ENCODE peak calls at places on chromosomes 6 and 20, in seven cellular contexts. B, C, G, V, D, T and I are unnamed samples. For H3K36me3, the result is how much of the 10 kb centered on the place peaks cover.

GRCh38 chr6:170050591-170051041 is 240.3 kb downstream of the DLL1 start:
- DNase-seq in V (peak), T (no peak), C (no peak), B (no peak), D (peak), G (no peak), I (no peak)

GRCh38 chr6:139944976-139945375 is 570.5 kb upstream of the CITED2 start:
- DNase-seq in G (no peak), V (no peak), T (no peak), D (no peak), B (no peak), C (no peak), I (no peak)

GRCh38 chr6:157289764-157290163 is 33.6 kb downstream of the TMEM242 start:
- DNase-seq in T (no peak), D (peak), V (no peak), C (no peak), B (no peak), G (no peak), I (no peak)

GRCh38 chr6:16548121-16548520 is 213.1 kb downstream of the ATXN1 start:
- DNase-seq in T (no peak), G (no peak), D (no peak), B (peak), V (no peak), C (no peak), I (no peak)

GRCh38 chr6:10662207-10662606 is 32.2 kb downstream of the C6orf52 start:
- DNase-seq in V (no peak), C (no peak), B (no peak), T (no peak), D (no peak), G (no peak), I (no peak)

GRCh38 chr6:99589290-99589672 is 17.4 kb upstream of the PRDM13 start:
- DNase-seq in D (peak), C (no peak), T (no peak), V (no peak), B (no peak), G (no peak), I (no peak)

GRCh38 chr6:149425754-149426153 is 25.7 kb downstream of the SUMO4 start:
- DNase-seq in C (no peak), B (no peak), G (no peak), T (no peak), V (no peak), D (no peak), I (no peak)

GRCh38 chr6:166642646-166643045 is 15.6 kb upstream of the RPS6KA2 start:
- DNase-seq in T (no peak), B (no peak), D (no peak), C (no peak), G (no peak), V (no peak), I (no peak)

GRCh38 chr6:317452-318144 is 25.3 kb downstream of the DUSP22 start:
- DNase-seq in T (no peak), V (no peak), D (peak), B (no peak), C (no peak), G (no peak), I (no peak)

GRCh38 chr20:9035129-9035528 is 33.8 kb upstream of the PLCB4 start:
- DNase-seq in G (no peak), B (peak), T (no peak), C (no peak), D (no peak), V (no peak), I (no peak)

GRCh38 chr6:107822154-107823046 is 1.7 kb downstream of the SCML4 start:
- DNase-seq in G (peak), B (no peak), T (no peak), V (no peak), D (no peak), C (no peak), I (no peak)

GRCh38 chr6:125544819-125545218 is 204.6 kb upstream of the HEY2 start:
- DNase-seq in T (no peak), D (no peak), B (no peak), V (no peak), C (no peak), G (no peak), I (no peak)

GRCh38 chr6:40788661-40789111 is 201.5 kb upstream of the LRFN2 start:
- DNase-seq in T (no peak), V (no peak), C (no peak), B (no peak), D (no peak), G (no peak), I (no peak)

GRCh38 chr6:82863771-82864170 is 201.9 kb downstream of the UBE3D start:
- DNase-seq in D (no peak), T (no peak), B (no peak), C (no peak), V (no peak), G (no peak), I (no peak)

GRCh38 chr6:2766767-2767314 is 1.6 kb downstream of the WRNIP1 start:
- DNase-seq in V (no peak), T (no peak), C (no peak), B (peak), G (no peak), D (no peak), I (no peak)

GRCh38 chr6:51908243-51908642 is 179.2 kb downstream of the PKHD1 start:
- DNase-seq in B (no peak), G (no peak), C (no peak), D (no peak), T (no peak), V (no peak), I (no peak)

GRCh38 chr20:38825901-38826625 is 20.6 kb downstream of the PPP1R16B start:
- DNase-seq in B (peak), D (no peak), T (no peak), C (no peak), V (no peak), G (peak), I (no peak)

GRCh38 chr20:49534314-49534713 is 33.6 kb downstream of the PTGIS start:
- DNase-seq in G (peak), C (peak), B (peak), V (peak), T (no peak), D (no peak), I (peak)

GRCh38 chr6:16239798-16240123 is 1.4 kb downstream of the GMPR start:
- DNase-seq in G (no peak), D (no peak), V (no peak), T (no peak), C (no peak), B (peak), I (no peak)

GRCh38 chr20:16434087-16434664 is 139.1 kb downstream of the KIF16B start:
- DNase-seq in T (peak), G (peak), C (peak), B (peak), D (no peak), V (peak), I (peak)

GRCh38 chr20:45783656-45784294 is 7.9 kb downstream of the WFDC3 start:
- DNase-seq in B (no peak), T (peak), G (peak), D (no peak), C (no peak), V (peak), I (no peak)

GRCh38 chr20:16415079-16415478 is 158.2 kb downstream of the KIF16B start:
- DNase-seq in D (no peak), T (no peak), V (no peak), G (no peak), B (peak), C (no peak), I (no peak)

GRCh38 chr6:159204605-159205004 is 35.4 kb downstream of the FNDC1 start:
- DNase-seq in G (no peak), V (no peak), T (no peak), B (no peak), D (no peak), C (no peak), I (no peak)

GRCh38 chr6:87669051-87669450 is 33.0 kb downstream of the AKIRIN2 start:
- DNase-seq in B (no peak), G (no peak), V (no peak), T (no peak), D (no peak), C (no peak), I (no peak)

GRCh38 chr20:32289661-32290431 is 12.4 kb downstream of the KIF3B start:
- DNase-seq in T (no peak), G (peak), V (peak), D (no peak), B (no peak), C (no peak), I (no peak)

GRCh38 chr6:162442675-162443074 is 284.9 kb downstream of the PRKN start:
- DNase-seq in C (no peak), V (no peak), G (no peak), B (no peak), T (no peak), D (no peak), I (no peak)

GRCh38 chr6:157541618-157542404 is 160.8 kb downstream of the ZDHHC14 start:
- DNase-seq in T (no peak), C (no peak), V (no peak), B (peak), G (no peak), D (no peak), I (no peak)

GRCh38 chr6:26329763-26330511 is 35.1 kb upstream of the BTN3A2 start:
- DNase-seq in D (no peak), T (no peak), B (peak), V (no peak), G (no peak), C (no peak), I (no peak)

GRCh38 chr6:90569223-90569622 is 17.6 kb downstream of the MAP3K7 start:
- DNase-seq in C (no peak), T (no peak), G (no peak), V (no peak), D (no peak), B (no peak), I (no peak)

GRCh38 chr20:24109537-24109936 is 121.0 kb upstream of the GGTLC1 start:
- DNase-seq in T (no peak), C (no peak), G (no peak), B (no peak), D (no peak), V (no peak), I (no peak)

GRCh38 chr20:1317545-1318255 is 11.2 kb downstream of the SDCBP2 start:
- DNase-seq in C (no peak), G (no peak), D (no peak), T (no peak), V (no peak), B (no peak), I (no peak)

GRCh38 chr6:52307900-52308372 is 23.4 kb upstream of the MCM3 start:
- DNase-seq in V (no peak), B (no peak), T (no peak), G (no peak), D (no peak), C (no peak), I (no peak)

GRCh38 chr20:9286501-9286900 is 217.6 kb downstream of the PLCB4 start:
- DNase-seq in C (no peak), V (no peak), D (no peak), G (no peak), B (peak), T (no peak), I (no peak)

DNA sequence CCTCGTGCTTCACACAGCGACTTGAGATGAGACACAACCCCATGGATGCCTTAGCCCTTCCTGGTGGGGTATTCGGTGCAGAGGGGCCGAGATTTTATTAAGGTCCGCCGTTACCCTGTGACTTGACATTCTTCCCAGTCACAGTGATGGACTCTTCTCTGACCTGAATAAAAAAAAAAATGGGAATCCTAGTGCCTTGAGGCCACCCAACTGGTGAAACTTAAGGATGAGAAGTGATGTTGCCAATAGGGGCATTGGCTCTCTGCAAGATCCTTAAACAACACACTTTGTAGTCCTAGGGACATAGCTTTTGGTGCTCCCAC is 740 bp upstream of the ADNP start:
- DNase-seq in B (no peak), T (no peak), D (no peak), V (no peak), C (no peak), G (no peak), I (no peak)
- H3K36me3 ChIP-seq in B (under half), T (under half), D (under half), V (half or more), C (under half), G (under half), I (under half)

GRCh38 chr20:33561981-33562601 is 72.2 kb downstream of the CBFA2T2 start:
- DNase-seq in C (peak), G (peak), T (no peak), D (no peak), B (peak), V (peak), I (peak)
- TF ChIP-seq POLR2A in C (no peak), G (no peak), T (no peak), D (no peak), B (no peak), V (no peak), I (no peak)

GRCh38 chr6:152261179-152261578 is 376.0 kb downstream of the SYNE1 start:
- DNase-seq in C (no peak), D (no peak), V (no peak), G (no peak), T (no peak), B (no peak), I (no peak)

GRCh38 chr6:152259234-152259633 is 377.9 kb downstream of the SYNE1 start:
- DNase-seq in C (no peak), B (no peak), G (no peak), D (no peak), T (no peak), V (no peak), I (no peak)

GRCh38 chr6:152257581-152257980 is 379.6 kb downstream of the SYNE1 start:
- DNase-seq in T (no peak), B (no peak), G (no peak), V (no peak), D (no peak), C (no peak), I (no peak)
- H3K36me3 ChIP-seq in T (under half), B (under half), G (under half), V (half or more), D (half or more), C (under half), I (under half)

GRCh38 chr6:32937230-32937633 is 3.6 kb downstream of the HLA-DMB start:
- DNase-seq in D (no peak), C (no peak), T (no peak), V (no peak), B (no peak), G (no peak), I (no peak)
- TF ChIP-seq POLR2A in D (no peak), C (no peak), T (no peak), V (no peak), B (no peak), G (no peak), I (no peak)

GRCh38 chr6:7896465-7896987 is 14.1 kb downstream of the TXNDC5 start:
- DNase-seq in B (no peak), G (no peak), C (no peak), V (no peak), D (no peak), T (no peak), I (no peak)
- H3K36me3 ChIP-seq in B (half or more), G (half or more), C (under half), V (half or more), D (half or more), T (under half), I (under half)

GRCh38 chr6:75188221-75188620 is 17.6 kb downstream of the COL12A1 start:
- DNase-seq in D (no peak), C (no peak), B (no peak), G (no peak), V (no peak), T (no peak), I (no peak)
- TF ChIP-seq POLR2A in D (no peak), C (no peak), B (no peak), G (no peak), V (no peak), T (no peak), I (no peak)

GRCh38 chr20:62941792-62942191 is 3.8 kb downstream of the GID8 start:
- DNase-seq in G (no peak), V (no peak), C (no peak), B (peak), D (no peak), T (no peak), I (no peak)
- H3K36me3 ChIP-seq in G (under half), V (half or more), C (under half), B (under half), D (half or more), T (under half), I (under half)

DNA sequence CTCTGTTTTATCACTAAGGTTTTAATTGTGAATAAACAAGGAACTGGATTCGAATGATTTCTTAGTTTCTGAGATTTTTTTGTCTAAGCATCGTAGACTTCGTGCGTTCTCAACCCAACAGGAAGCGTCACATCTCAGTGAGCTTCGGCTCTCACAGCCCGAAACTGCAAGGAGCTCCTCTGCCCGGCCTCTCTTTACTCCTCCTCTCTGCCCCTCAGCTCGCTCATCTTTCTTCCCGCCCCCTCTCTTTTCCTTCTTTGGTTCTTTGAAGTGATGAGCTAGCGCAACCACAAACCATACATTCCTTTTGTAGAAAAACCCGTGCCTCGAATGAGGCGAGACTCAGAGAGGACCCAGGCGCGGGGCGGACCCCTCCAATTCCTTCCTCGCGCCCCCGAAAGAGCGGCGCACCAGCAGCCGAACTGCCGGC is 480 bp upstream of the NT5E start:
- DNase-seq in D (no peak), B (peak), C (peak), G (peak), T (no peak), V (no peak), I (no peak)
- TF ChIP-seq POLR2A in D (no peak), B (peak), C (peak), G (no peak), T (no peak), V (no peak), I (no peak)

DNA sequence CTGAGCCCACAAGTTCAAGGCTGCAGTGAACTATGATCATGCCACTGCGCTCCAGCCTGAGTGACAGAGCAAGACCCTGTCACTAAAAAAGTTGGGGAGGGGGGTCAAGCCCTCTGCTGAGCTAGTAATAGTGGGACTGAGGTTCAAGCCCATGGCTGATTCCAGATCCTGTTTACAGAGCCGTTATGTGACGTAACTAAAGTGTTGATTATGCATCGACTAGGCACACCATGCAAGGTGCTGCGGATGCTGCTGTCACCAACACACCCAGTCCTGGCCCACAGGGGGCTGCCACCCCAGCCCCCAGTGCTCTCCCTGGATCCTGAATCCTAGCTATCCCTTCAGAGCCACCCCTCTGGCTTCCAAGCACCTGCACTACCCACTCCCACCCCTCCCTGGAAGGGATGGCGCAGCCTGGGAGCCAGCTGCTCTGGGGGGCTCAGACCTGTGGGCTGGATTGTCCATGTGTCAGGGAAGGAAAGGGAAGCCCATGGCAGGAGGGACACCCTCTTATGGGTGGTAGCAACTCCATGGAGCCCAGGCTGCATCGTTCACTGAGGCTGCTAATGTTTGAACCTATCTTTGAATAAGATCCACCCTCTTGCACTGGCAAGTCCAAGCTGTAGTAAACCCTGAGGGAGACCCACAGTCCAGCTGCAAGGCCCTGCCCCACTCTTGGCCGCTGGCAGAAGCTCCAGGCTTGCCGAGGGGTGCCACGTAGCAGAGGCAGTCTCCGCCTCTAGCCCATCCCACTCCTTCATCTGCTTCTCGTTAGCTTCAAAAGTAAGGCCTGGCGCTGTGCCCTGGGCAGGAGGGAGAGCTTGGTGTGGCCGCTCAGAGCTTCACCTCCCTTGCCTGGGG is 95.0 kb downstream of the SNX5 start:
- DNase-seq in D (peak), G (peak), C (peak), T (peak), B (peak), V (peak), I (peak)
- H3K36me3 ChIP-seq in D (under half), G (under half), C (under half), T (under half), B (under half), V (under half), I (under half)

GRCh38 chr20:4912380-4913142 is 88.7 kb downstream of the SLC23A2 start:
- DNase-seq in C (no peak), G (no peak), T (no peak), B (no peak), V (no peak), D (no peak), I (no peak)
- TF ChIP-seq POLR2A in C (no peak), G (no peak), T (no peak), B (no peak), V (no peak), D (no peak), I (no peak)